ENCODE peak calls at places on chromosome 2, in six cellular contexts. T is PC-3, B is neural progenitor cell, Q is H1, S is fibroblast of lung, R is GM23248. L is an unnamed sample.

GRCh38 chr2:30230479-30230854 is 867 bp upstream of the LBH start:
- DNase-seq in S (peak; percentile 38), R (no peak), T (no peak), B (peak; percentile 63), Q (peak; percentile 59), L (no peak)

GRCh38 chr2:215271466-215271865 is 40.4 kb upstream of the ATIC start:
- DNase-seq in S (no peak), B (peak; percentile 13), Q (peak; percentile 46), T (no peak), R (no peak), L (no peak)

GRCh38 chr2:19642501-19642900 is 259.3 kb downstream of the TTC32 start:
- DNase-seq in B (no peak), S (no peak), Q (no peak), T (no peak), R (no peak), L (no peak)

GRCh38 chr2:7523557-7524210 is 606.5 kb downstream of the RNF144A start:
- DNase-seq in S (peak; percentile 12), Q (no peak), T (peak; percentile 89), R (peak; percentile 82), B (no peak), L (no peak)

GRCh38 chr2:217162533-217162932 is 302.7 kb upstream of the TNP1 start:
- DNase-seq in B (peak; percentile 19), S (peak; percentile 97), T (peak; percentile 94), R (peak; percentile 81), Q (no peak), L (peak; percentile 98)

GRCh38 chr2:64112016-64112415 is 32.2 kb downstream of the PELI1 start:
- DNase-seq in R (no peak), T (no peak), B (no peak), S (peak; percentile 34), Q (no peak), L (no peak)

GRCh38 chr2:178403671-178404379 is 47.1 kb downstream of the PRKRA start:
- DNase-seq in B (no peak), T (no peak), R (no peak), S (no peak), Q (no peak), L (no peak)

GRCh38 chr2:120703330-120703994 is 32.2 kb upstream of the GLI2 start:
- DNase-seq in Q (no peak), B (no peak), S (peak; percentile 57), R (peak; percentile 84), T (peak; percentile 77), L (peak; percentile 62)

GRCh38 chr2:236670235-236670620 is 100.6 kb downstream of the ACKR3 start:
- DNase-seq in T (no peak), B (no peak), S (no peak), Q (no peak), R (no peak), L (no peak)

GRCh38 chr2:229273384-229274338 is 2.6 kb upstream of the PID1 start:
- DNase-seq in R (peak; percentile 85), Q (peak; percentile 65), T (peak; percentile 85), S (peak; percentile 89), B (peak; percentile 83), L (peak; percentile 74)
- H3K4me3 ChIP-seq in R (peak overlapping the region; percentile 75), Q (peak overlapping the region; percentile 44), T (peak overlapping the region; percentile 52), S (peak overlapping the region; percentile 47), B (no peak overlapping the region), L (peak overlapping the region; percentile 46)

GRCh38 chr2:46297546-46298271 is 502 bp downstream of the EPAS1 start:
- DNase-seq in T (peak; percentile 71), S (no peak), B (peak; percentile 57), R (peak; percentile 53), Q (peak; percentile 81), L (no peak)
- TF ChIP-seq EZH2 in T (no peak), S (no peak), B (no peak), R (no peak), Q (no peak), L (peak; percentile 59)

GRCh38 chr2:129673881-129674513 is 305.5 kb upstream of the RAB6C start:
- DNase-seq in T (no peak), Q (no peak), R (no peak), S (no peak), B (no peak), L (no peak)
- H3K4me3 ChIP-seq in T (no peak overlapping the region), Q (no peak overlapping the region), R (no peak overlapping the region), S (no peak overlapping the region), B (no peak overlapping the region), L (no peak overlapping the region)

GRCh38 chr2:127107622-127107999 is 657 bp upstream of the BIN1 start:
- DNase-seq in T (no peak), R (no peak), Q (no peak), S (no peak), B (no peak), L (peak; percentile 33)
- TF ChIP-seq EZH2 in T (no peak), R (no peak), Q (no peak), S (no peak), B (no peak), L (no peak)